ENCODE peak calls at places on chromosomes 7 and 10, in nine cellular contexts. J is cardiac muscle cell, F is psoas muscle, B is left ventricle myocardium inferior, W is lower lobe of right lung, M is endothelial cell, Q is tibial nerve, S is GF-D8, Z is Caki2. E is an unnamed sample.

GRCh38 chr10:87842776-87843497 is 20.4 kb downstream of the KLLN start:
- DNase-seq in S (no peak), J (no peak), M (no peak), F (no peak), W (no peak), Q (no peak), B (no peak), Z (peak), E (no peak)

GRCh38 chr10:3972460-3973366 is 187.7 kb upstream of the KLF6 start:
- DNase-seq in Z (no peak), Q (no peak), J (no peak), M (no peak), W (no peak), F (no peak), B (no peak), S (no peak), E (no peak)

GRCh38 chr7:124940306-124940705 is 10.7 kb upstream of the POT1 start:
- DNase-seq in Z (no peak), S (no peak), M (no peak), B (no peak), Q (no peak), F (no peak), J (no peak), W (no peak), E (no peak)

GRCh38 chr10:91163709-91164474 is 56.6 kb upstream of the PCGF5 start:
- DNase-seq in M (no peak), S (no peak), B (peak), Z (peak), J (peak), W (peak), F (peak), Q (peak), E (peak)

GRCh38 chr10:129417164-129417563 is 49.9 kb upstream of the MGMT start:
- DNase-seq in M (no peak), J (no peak), Z (no peak), B (no peak), S (no peak), W (no peak), Q (no peak), F (no peak), E (no peak)

GRCh38 chr10:74930962-74931361 is 104.6 kb downstream of the KAT6B start:
- DNase-seq in Z (no peak), M (no peak), W (no peak), B (no peak), F (no peak), J (no peak), S (no peak), Q (no peak), E (no peak)

GRCh38 chr10:99374526-99374925 is 45.4 kb downstream of the CNNM1 start:
- DNase-seq in Z (peak), M (no peak), W (no peak), S (no peak), B (no peak), J (no peak), Q (no peak), F (no peak), E (no peak)

GRCh38 chr7:80967536-80968297 is 48.9 kb upstream of the SEMA3C start:
- DNase-seq in J (no peak), B (no peak), S (no peak), F (no peak), M (no peak), W (no peak), Q (no peak), Z (no peak), E (no peak)

GRCh38 chr7:2930310-2931033 is 86.4 kb upstream of the GNA12 start:
- DNase-seq in Q (no peak), M (no peak), J (no peak), Z (no peak), W (peak), F (no peak), B (peak), S (no peak), E (peak)

GRCh38 chr7:142463401-142463850 is 205.6 kb upstream of the PRSS58 start:
- DNase-seq in M (no peak), W (no peak), Z (no peak), F (no peak), S (no peak), Q (no peak), B (no peak), J (no peak), E (no peak)

GRCh38 chr10:86970152-86970886 is 2.0 kb downstream of the ADIRF start:
- DNase-seq in J (no peak), F (peak), W (peak), B (peak), Q (peak), M (no peak), Z (peak), S (no peak), E (peak)

GRCh38 chr10:49644035-49644345 is 30.2 kb downstream of the CHAT start:
- DNase-seq in M (no peak), Q (no peak), F (no peak), B (no peak), J (no peak), S (no peak), W (no peak), Z (no peak), E (no peak)

GRCh38 chr10:110387983-110388681 is 83.4 kb upstream of the SMNDC1 start:
- DNase-seq in J (no peak), Q (no peak), M (no peak), W (no peak), S (no peak), B (no peak), F (no peak), Z (no peak), E (no peak)

GRCh38 chr10:79149662-79150443 is 81.1 kb downstream of the ZMIZ1 start:
- DNase-seq in S (peak), Q (peak), Z (peak), F (peak), W (peak), M (no peak), B (peak), J (no peak), E (no peak)

GRCh38 chr7:90726120-90726519 is 130.0 kb downstream of the CDK14 start:
- DNase-seq in Z (no peak), Q (no peak), B (no peak), W (no peak), F (no peak), M (no peak), S (no peak), J (no peak), E (no peak)

GRCh38 chr7:43110790-43111362 is 1.6 kb upstream of the HECW1 start:
- DNase-seq in M (no peak), W (no peak), B (no peak), Z (no peak), S (no peak), J (no peak), F (no peak), Q (no peak), E (no peak)

GRCh38 chr10:113177936-113178335 is 227.9 kb downstream of the TCF7L2 start:
- DNase-seq in Z (no peak), B (no peak), W (no peak), M (no peak), J (no peak), Q (no peak), S (no peak), F (no peak), E (no peak)

GRCh38 chr7:74026406-74027123 is 1.4 kb upstream of the ELN start:
- DNase-seq in M (peak), F (peak), B (peak), W (peak), Z (peak), Q (peak), S (no peak), J (peak), E (peak)

GRCh38 chr10:88092975-88093374 is 229.6 kb downstream of the PTEN start:
- DNase-seq in F (no peak), J (peak), W (no peak), B (peak), S (no peak), Q (no peak), Z (no peak), M (no peak), E (no peak)

GRCh38 chr10:124704428-124704805 is 39.8 kb downstream of the FAM53B start:
- DNase-seq in Z (no peak), F (no peak), Q (no peak), B (no peak), M (no peak), W (no peak), J (no peak), S (no peak), E (no peak)

GRCh38 chr7:129188372-129188891 is at the start of gene SMO:
- DNase-seq in J (peak), Z (peak), M (peak), S (no peak), F (peak), B (peak), Q (no peak), W (no peak), E (peak)

E was measured in Caco-2.